ENCODE peak calls at places on chromosome 6, in seven cellular contexts. E, Y, V, M, G, F and K are unnamed samples.
A peak's percentile ranks its signal among the peaks of the same experiment; 100 is the strongest.

GRCh38 chr6:149723771-149724417 is 6.0 kb upstream of the LATS1 start:
- DNase-seq in F (peak; percentile 36), E (peak; percentile 51), Y (peak; percentile 29), G (no peak), M (peak; percentile 3), V (peak; percentile 76), K (peak; percentile 76)

GRCh38 chr6:113944701-113945100 is 26.2 kb downstream of the HDAC2 start:
- DNase-seq in V (no peak), G (no peak), Y (no peak), M (no peak), F (no peak), E (no peak), K (no peak)

GRCh38 chr6:108655840-108656650 is 95.3 kb downstream of the FOXO3 start:
- DNase-seq in V (no peak), E (no peak), F (no peak), G (no peak), Y (no peak), M (no peak), K (no peak)

GRCh38 chr6:42978487-42978792 is 541 bp downstream of the PEX6 start:
- DNase-seq in G (peak; percentile 82), Y (no peak), V (peak; percentile 28), F (no peak), E (no peak), M (peak; percentile 4), K (peak; percentile 21)

GRCh38 chr6:79038061-79038460 is 40.0 kb downstream of the PHIP start:
- DNase-seq in V (no peak), F (no peak), Y (no peak), E (no peak), M (no peak), G (no peak), K (no peak)

GRCh38 chr6:19245656-19246055 is 591.5 kb upstream of the ID4 start:
- DNase-seq in Y (no peak), E (no peak), F (no peak), M (no peak), G (no peak), V (no peak), K (no peak)

GRCh38 chr6:15981956-15982355 is 146.9 kb upstream of the MYLIP start:
- DNase-seq in M (no peak), Y (no peak), V (no peak), E (no peak), F (no peak), G (no peak), K (no peak)

GRCh38 chr6:155085582-155086253 is 90.6 kb downstream of the TIAM2 start:
- DNase-seq in M (no peak), F (no peak), Y (no peak), G (no peak), E (peak; percentile 91), V (peak; percentile 59), K (no peak)

GRCh38 chr6:139239137-139239536 is 52.7 kb downstream of the TXLNB start:
- DNase-seq in E (no peak), V (no peak), Y (no peak), M (no peak), G (no peak), F (no peak), K (no peak)

GRCh38 chr6:151121900-151122299 is 117.9 kb upstream of the AKAP12 start:
- DNase-seq in G (no peak), M (no peak), E (no peak), Y (no peak), V (no peak), F (no peak), K (no peak)

GRCh38 chr6:1079525-1079924 is 232.4 kb upstream of the FOXQ1 start:
- DNase-seq in F (no peak), E (no peak), G (no peak), M (no peak), Y (no peak), V (no peak), K (no peak)

GRCh38 chr6:104958178-104958520 is 1.2 kb downstream of the LIN28B start:
- DNase-seq in M (no peak), Y (no peak), E (no peak), F (no peak), V (no peak), G (no peak), K (no peak)

GRCh38 chr6:104788400-104788799 is 71.3 kb downstream of the HACE1 start:
- DNase-seq in V (no peak), E (no peak), Y (no peak), F (no peak), M (no peak), G (no peak), K (no peak)

GRCh38 chr6:12328701-12329100 is 38.5 kb downstream of the EDN1 start:
- DNase-seq in V (peak; percentile 58), M (no peak), G (no peak), E (no peak), F (no peak), Y (no peak), K (no peak)

GRCh38 chr6:17574871-17575560 is 25.1 kb upstream of the FAM8A1 start:
- DNase-seq in M (no peak), G (no peak), Y (no peak), F (no peak), E (no peak), V (no peak), K (no peak)

GRCh38 chr6:106974999-106975698 is 620 bp upstream of the CD24 start:
- DNase-seq in E (peak; percentile 44), M (no peak), G (no peak), V (peak; percentile 53), Y (peak; percentile 52), F (peak; percentile 39), K (peak; percentile 61)

GRCh38 chr6:118558811-118559217 is 10.7 kb downstream of the PLN start:
- DNase-seq in M (no peak), V (no peak), E (no peak), Y (no peak), G (no peak), F (no peak), K (peak; percentile 12)

GRCh38 chr6:130758818-130759217 is 68.4 kb upstream of the SMLR1 start:
- DNase-seq in F (no peak), E (no peak), V (no peak), M (no peak), Y (no peak), G (no peak), K (no peak)

GRCh38 chr6:113936093-113936934 is 34.6 kb downstream of the HDAC2 start:
- DNase-seq in E (peak; percentile 69), M (no peak), V (peak; percentile 54), F (peak; percentile 6), G (peak; percentile 31), Y (peak; percentile 13), K (peak; percentile 59)

GRCh38 chr6:41785689-41786450 is 1.6 kb upstream of the TOMM6 start:
- DNase-seq in E (no peak), F (no peak), V (no peak), M (no peak), Y (no peak), G (peak; percentile 89), K (no peak)

GRCh38 chr6:45160305-45160704 is 167.8 kb upstream of the RUNX2 start:
- DNase-seq in G (no peak), Y (no peak), F (no peak), V (no peak), E (no peak), M (no peak), K (no peak)

GRCh38 chr6:108497883-108498282 is 62.8 kb upstream of the FOXO3 start:
- DNase-seq in M (no peak), V (peak; percentile 45), G (no peak), F (no peak), Y (peak; percentile 8), E (no peak), K (peak; percentile 55)

GRCh38 chr6:170128346-170128745 is 162.5 kb downstream of the DLL1 start:
- DNase-seq in F (no peak), E (no peak), M (no peak), Y (no peak), G (peak; percentile 40), V (no peak), K (no peak)